ENCODE peak calls at places on chromosomes 2 and 18, in four cellular contexts. I, H, A and T are unnamed samples.

GRCh38 chr2:102063948-102064678 is 72.4 kb downstream of the IL1R2 start:
- DNase-seq in H (peak; percentile 35), I (peak; percentile 100), A (no peak), T (no peak)

GRCh38 chr2:38598200-38598990 is 4.3 kb downstream of the HNRNPLL start:
- DNase-seq in A (no peak), H (peak; percentile 15), I (peak; percentile 32), T (no peak)

GRCh38 chr2:75100011-75100680 is 99.2 kb downstream of the TACR1 start:
- DNase-seq in H (no peak), I (peak; percentile 87), A (peak; percentile 78), T (no peak)

GRCh38 chr2:237572021-237572741 is 5.8 kb downstream of the PRLH start:
- DNase-seq in A (peak; percentile 94), I (peak; percentile 98), H (peak; percentile 97), T (peak; percentile 91)

GRCh38 chr2:219522111-219523030 is 8.1 kb downstream of the ASIC4 start:
- DNase-seq in H (peak; percentile 92), A (no peak), I (peak; percentile 94), T (no peak)

GRCh38 chr2:236257171-236257570 is 7.0 kb downstream of the ASB18 start:
- DNase-seq in A (no peak), H (no peak), I (no peak), T (no peak)

GRCh38 chr2:28949617-28950305 is 31.3 kb upstream of the TOGARAM2 start:
- DNase-seq in A (peak; percentile 62), H (peak; percentile 42), I (no peak), T (no peak)

GRCh38 chr2:20199381-20200270 is 25.3 kb downstream of the SDC1 start:
- DNase-seq in A (no peak), I (no peak), H (no peak), T (no peak)

GRCh38 chr2:341017-341542 is 53.2 kb upstream of the ALKAL2 start:
- DNase-seq in H (no peak), A (no peak), I (no peak), T (no peak)

GRCh38 chr2:209933499-209934458 is 68.7 kb upstream of the RPE start:
- DNase-seq in I (peak; percentile 85), A (no peak), H (no peak), T (no peak)

GRCh38 chr2:8212239-8212638 is 469.6 kb upstream of the ID2 start:
- DNase-seq in H (no peak), I (no peak), A (no peak), T (no peak)

DNA sequence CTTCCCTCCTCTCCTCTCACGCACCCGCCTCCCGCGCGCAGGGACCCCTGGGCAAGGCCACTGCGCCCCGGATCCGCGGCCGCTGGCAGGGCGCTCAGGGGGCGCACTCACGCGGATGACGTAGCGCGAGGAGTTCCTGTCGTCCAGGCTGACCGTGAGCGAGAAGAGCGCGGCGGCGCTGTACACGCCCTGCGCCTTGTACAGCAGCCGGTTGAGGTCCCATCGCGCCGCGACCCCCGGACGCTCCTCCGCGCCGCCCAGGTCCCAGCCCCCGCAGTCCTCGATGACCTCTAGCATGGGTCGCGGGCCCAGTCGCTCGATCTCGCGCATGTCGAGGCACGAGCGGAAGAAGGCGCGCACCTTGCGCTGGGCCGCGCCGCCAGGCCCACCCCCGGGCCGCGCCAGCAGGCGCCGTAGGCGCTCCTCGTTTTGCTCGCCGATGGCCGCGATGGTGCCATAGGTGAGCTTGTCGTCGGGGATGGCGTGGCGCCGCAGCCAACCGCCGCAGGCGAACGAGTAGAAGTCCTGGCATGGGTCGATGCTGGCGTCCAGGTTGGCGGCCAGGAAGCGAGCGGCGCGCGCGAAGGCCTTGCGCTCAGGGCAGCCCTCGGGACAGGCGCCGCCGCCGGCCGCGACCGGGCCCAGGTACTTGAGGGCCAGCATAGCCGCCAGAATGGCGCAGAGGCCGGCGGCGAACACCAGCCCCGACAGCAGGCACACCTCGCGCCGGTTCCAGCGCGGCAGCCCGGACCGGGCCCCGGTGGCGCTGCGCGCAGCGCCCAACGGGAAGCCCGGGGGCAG is 1.7 kb downstream of the ECEL1 start:
- DNase-seq in A (no peak), H (peak; percentile 55), I (no peak), T (no peak)
- H3K9me2 ChIP-seq in A (no peaks in the 10 kb centered on the region), H (no peaks in the 10 kb centered on the region), I (no peaks in the 10 kb centered on the region), T (no peaks in the 10 kb centered on the region)

DNA sequence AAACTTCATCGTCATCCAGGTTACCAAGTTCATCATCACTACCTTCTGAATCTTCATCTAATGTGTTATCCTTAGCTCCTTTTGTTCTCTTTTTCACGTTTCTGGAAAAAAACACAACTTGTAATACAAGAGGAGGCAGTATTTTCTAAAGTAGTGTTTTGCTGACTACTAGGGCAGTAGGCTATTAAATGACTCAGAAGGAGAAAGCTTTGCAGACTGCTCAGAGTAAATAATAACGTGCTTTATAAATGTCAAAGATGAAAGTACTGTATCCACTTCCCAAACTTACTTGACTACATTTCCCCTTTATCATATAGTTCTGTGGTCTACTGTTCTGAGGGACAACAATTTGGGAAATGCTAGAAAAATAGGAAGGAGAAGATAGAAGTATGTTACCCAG is 15.6 kb downstream of the CEBPZOS start:
- DNase-seq in I (peak; percentile 26), H (no peak), A (no peak), T (no peak)
- H3K9me2 ChIP-seq in I (no peaks in the 10 kb centered on the region), H (no peaks in the 10 kb centered on the region), A (no peaks in the 10 kb centered on the region), T (no peaks in the 10 kb centered on the region)

GRCh38 chr2:63064661-63065060 is 14.0 kb downstream of the OTX1 start:
- DNase-seq in H (no peak), A (no peak), I (no peak), T (no peak)
- H3K9me2 ChIP-seq in H (no peaks in the 10 kb centered on the region), A (no peaks in the 10 kb centered on the region), I (no peaks in the 10 kb centered on the region), T (no peaks in the 10 kb centered on the region)

DNA sequence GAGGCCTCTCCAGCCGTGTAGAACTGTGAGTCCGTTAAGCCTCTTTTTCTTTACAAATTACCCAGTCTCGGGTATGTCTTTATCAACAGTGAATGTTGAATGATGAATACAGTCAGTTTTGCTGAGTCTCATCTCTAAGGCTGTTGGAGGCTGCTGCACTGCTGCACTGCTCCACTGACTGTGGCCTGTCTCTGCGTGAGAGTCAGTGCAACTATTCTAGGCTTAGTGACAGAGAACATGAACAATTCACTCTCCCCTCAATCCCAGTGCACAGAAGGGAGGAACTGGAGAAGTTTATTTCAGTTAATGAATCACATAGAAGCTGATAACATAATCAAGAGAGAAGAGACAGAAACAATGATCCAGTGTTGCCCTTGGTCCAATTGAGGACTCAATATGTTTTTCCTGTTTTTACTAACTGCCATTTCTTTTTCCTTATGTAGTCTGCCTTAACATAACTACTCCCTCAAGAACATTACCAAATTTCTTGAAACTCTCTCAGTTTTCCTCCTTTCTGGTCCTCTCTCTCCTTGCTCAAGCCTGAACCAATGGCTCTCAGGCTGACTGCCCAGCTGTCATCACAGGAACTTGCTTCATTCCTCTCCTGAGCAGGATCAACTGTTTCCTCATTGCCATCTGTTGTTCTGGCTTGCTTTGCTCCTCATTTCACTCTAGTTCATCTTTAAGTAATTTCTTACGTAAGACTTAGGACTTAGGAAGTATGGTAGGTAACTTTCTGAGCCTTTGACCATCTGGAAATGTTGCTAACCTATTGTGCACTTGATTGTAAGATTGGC is 483.2 kb downstream of the METTL4 start:
- DNase-seq in I (no peak), A (no peak), H (no peak), T (no peak)
- H3K9me2 ChIP-seq in I (no peaks in the 10 kb centered on the region), A (no peaks in the 10 kb centered on the region), H (no peaks in the 10 kb centered on the region), T (no peaks in the 10 kb centered on the region)

GRCh38 chr2:172624996-172625395 is 69.1 kb downstream of the PDK1 start:
- DNase-seq in A (no peak), I (peak; percentile 52), H (no peak), T (no peak)

GRCh38 chr2:172628085-172628484 is 72.2 kb downstream of the PDK1 start:
- DNase-seq in I (no peak), A (no peak), H (no peak), T (no peak)

GRCh38 chr2:172623249-172623965 is 67.5 kb downstream of the PDK1 start:
- DNase-seq in H (no peak), I (peak; percentile 85), A (no peak), T (no peak)
- H3K9me2 ChIP-seq in H (peaks cover 8% of the 10 kb centered on the region), I (no peaks in the 10 kb centered on the region), A (no peaks in the 10 kb centered on the region), T (no peaks in the 10 kb centered on the region)

GRCh38 chr2:127076290-127076689 is 30.7 kb downstream of the BIN1 start:
- DNase-seq in H (no peak), A (no peak), I (no peak), T (no peak)
- H3K9me2 ChIP-seq in H (no peaks in the 10 kb centered on the region), A (no peaks in the 10 kb centered on the region), I (no peaks in the 10 kb centered on the region), T (no peaks in the 10 kb centered on the region)

DNA sequence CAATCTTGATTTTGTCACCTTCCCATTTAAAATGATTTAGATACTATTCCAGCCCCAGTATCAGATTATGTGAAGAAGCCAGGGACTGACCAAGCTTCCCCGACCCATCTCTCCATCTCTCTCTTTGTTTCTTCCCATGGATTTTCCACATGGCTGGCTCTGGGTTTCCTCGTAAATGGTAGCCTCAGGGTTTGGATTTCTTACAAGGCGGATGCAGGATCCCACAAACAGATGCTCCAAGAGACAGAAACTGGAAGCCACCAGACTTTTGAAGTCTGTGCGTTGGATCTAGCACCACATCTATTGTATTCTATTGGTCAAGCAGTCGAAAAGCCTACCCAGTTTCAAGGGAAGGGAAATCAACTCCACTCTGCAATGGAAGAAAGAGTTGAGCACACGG is 46.0 kb upstream of the SPHKAP start:
- DNase-seq in H (no peak), A (no peak), I (no peak), T (no peak)
- H3K9me2 ChIP-seq in H (no peaks in the 10 kb centered on the region), A (no peaks in the 10 kb centered on the region), I (no peaks in the 10 kb centered on the region), T (no peaks in the 10 kb centered on the region)

DNA sequence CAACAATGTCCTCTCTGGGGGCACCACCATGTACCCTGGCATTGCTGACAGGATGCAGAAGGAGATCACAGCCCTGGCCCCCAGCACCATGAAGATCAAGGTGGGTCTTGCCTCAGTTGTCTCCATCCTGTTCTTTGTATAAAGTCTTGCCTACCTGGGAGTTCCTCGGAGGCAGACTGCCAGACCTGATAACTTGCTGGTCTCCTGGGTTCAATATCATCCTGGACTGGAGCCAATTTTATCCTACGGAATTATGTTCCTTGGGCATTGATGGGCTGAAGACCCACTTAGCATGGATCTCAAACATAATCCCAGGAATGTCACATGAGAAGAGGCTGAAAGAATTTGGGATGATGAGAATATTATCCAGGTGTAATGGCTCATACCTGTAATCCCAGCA is 10.0 kb upstream of the DGUOK start:
- DNase-seq in I (no peak), H (no peak), A (no peak), T (no peak)
- H3K9me2 ChIP-seq in I (no peaks in the 10 kb centered on the region), H (no peaks in the 10 kb centered on the region), A (no peaks in the 10 kb centered on the region), T (no peaks in the 10 kb centered on the region)